ENCODE peak calls at places on chromosomes 13 and 19, in eight cellular contexts. N is H9; S is spleen; D is mammary epithelial cell; M is ovary; C is effector memory CD4-positive, alpha-beta T cell; U is left ventricle myocardium inferior; T is neuronal stem cell. Z is an unnamed sample.

GRCh38 chr19:36528921-36529518 is 949 bp upstream of the ZNF260 start:
- DNase-seq in N (peak; percentile 30), S (no peak), D (peak; percentile 35), M (no peak), C (no peak), U (no peak), T (no peak), Z (no peak)

GRCh38 chr13:111424134-111424533 is 103.7 kb downstream of the TEX29 start:
- DNase-seq in N (no peak), S (no peak), D (no peak), M (no peak), C (no peak), U (no peak), T (no peak), Z (no peak)

GRCh38 chr19:16435999-16436650 is 35.6 kb downstream of the EPS15L1 start:
- DNase-seq in N (no peak), S (no peak), D (no peak), M (no peak), C (no peak), U (no peak), T (no peak), Z (no peak)

GRCh38 chr13:90105276-90105675 is 1242.2 kb upstream of the MIR17HG start:
- DNase-seq in N (no peak), S (no peak), D (peak; percentile 75), M (no peak), C (no peak), U (no peak), T (no peak), Z (no peak)

GRCh38 chr19:8333771-8334457 is 9.1 kb downstream of the KANK3 start:
- DNase-seq in N (peak; percentile 66), S (peak; percentile 54), D (no peak), M (no peak), C (no peak), U (no peak), T (no peak), Z (no peak)

GRCh38 chr13:30576528-30576927 is 41.2 kb upstream of the USPL1 start:
- DNase-seq in N (no peak), S (no peak), D (peak; percentile 73), M (no peak), C (peak; percentile 49), U (no peak), T (no peak), Z (no peak)

GRCh38 chr13:35293579-35293978 is 182.9 kb downstream of the MAB21L1 start:
- DNase-seq in N (no peak), S (no peak), D (no peak), M (no peak), C (no peak), U (no peak), T (no peak), Z (no peak)

GRCh38 chr13:75946746-75947397 is 310.7 kb downstream of the LMO7 start:
- DNase-seq in N (no peak), S (no peak), D (no peak), M (no peak), C (no peak), U (no peak), T (no peak), Z (no peak)

GRCh38 chr19:28633223-28634030 is 579.5 kb downstream of the UQCRFS1 start:
- DNase-seq in N (peak; percentile 81), S (no peak), D (peak; percentile 46), M (no peak), C (no peak), U (no peak), T (peak; percentile 63), Z (no peak)

GRCh38 chr13:30874111-30874510 is 32.0 kb upstream of the MEDAG start:
- DNase-seq in N (no peak), S (no peak), D (no peak), M (no peak), C (no peak), U (no peak), T (no peak), Z (no peak)

GRCh38 chr19:7219056-7219455 is 75.2 kb downstream of the INSR start:
- DNase-seq in N (no peak), S (no peak), D (no peak), M (no peak), C (no peak), U (no peak), T (no peak), Z (no peak)

GRCh38 chr19:6354098-6354674 is 7.1 kb upstream of the CLPP start:
- DNase-seq in N (no peak), S (no peak), D (no peak), M (no peak), C (no peak), U (no peak), T (no peak), Z (no peak)

GRCh38 chr13:48979892-48980291 is 4.2 kb downstream of the FNDC3A start:
- DNase-seq in N (no peak), S (no peak), D (no peak), M (no peak), C (no peak), U (no peak), T (no peak), Z (no peak)

GRCh38 chr13:55577082-55577846 is 1563.5 kb upstream of the PRR20A start:
- DNase-seq in N (peak; percentile 57), S (no peak), D (no peak), M (no peak), C (no peak), U (no peak), T (no peak), Z (no peak)

GRCh38 chr13:20161275-20161950 is 561 bp upstream of the GJA3 start:
- DNase-seq in N (no peak), S (peak; percentile 88), D (peak; percentile 16), M (no peak), C (peak; percentile 22), U (no peak), T (no peak), Z (no peak)

GRCh38 chr19:48370955-48371354 is 6.8 kb downstream of the SYNGR4 start:
- DNase-seq in N (no peak), S (no peak), D (no peak), M (no peak), C (no peak), U (no peak), T (no peak), Z (no peak)

DNA sequence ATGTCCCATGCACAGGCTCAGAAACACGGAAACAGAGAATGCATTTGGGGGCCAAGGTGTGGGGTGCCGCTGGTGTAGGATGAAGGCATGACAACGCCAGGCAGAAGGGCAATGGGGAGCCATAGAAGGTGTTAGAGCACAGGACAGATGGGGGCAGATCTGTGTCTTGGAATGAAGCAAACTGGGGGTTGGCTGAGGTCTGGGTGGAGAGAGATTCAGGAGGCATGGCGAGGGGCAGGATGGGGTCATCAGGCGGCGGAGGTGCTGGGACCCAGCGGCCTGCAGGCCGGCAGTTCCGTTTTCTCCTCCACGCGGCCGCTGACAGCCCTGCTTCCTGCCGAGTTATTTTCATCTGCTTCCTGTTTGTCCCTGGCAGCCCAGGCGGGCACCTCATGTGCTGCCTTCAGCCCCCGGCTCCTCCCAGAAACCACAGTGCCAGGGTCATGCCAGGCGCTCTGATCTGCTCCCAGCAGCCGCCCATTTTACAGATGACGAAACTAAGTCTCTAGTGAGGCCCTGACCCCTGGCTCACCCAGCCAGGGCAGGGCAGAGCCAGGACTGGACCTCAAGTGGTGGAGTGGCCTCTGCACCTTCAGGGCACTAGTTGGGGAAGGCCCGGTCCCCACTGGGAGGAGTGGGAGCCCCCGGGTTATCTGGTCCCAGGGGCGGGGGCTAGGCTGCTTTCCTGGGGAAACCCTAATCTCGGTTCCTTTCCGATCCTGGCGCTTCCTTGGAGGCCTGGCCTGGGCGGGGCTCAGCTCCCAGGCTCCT is 2.2 kb downstream of the ARHGAP45 start:
- DNase-seq in N (no peak), S (peak; percentile 97), D (no peak), M (no peak), C (peak; percentile 73), U (peak; percentile 71), T (no peak), Z (peak; percentile 92)
- H3K4me1 ChIP-seq in N (peaks cover 5% of the 10 kb centered on the region), S (peaks cover 98% of the 10 kb centered on the region), D (peaks cover 36% of the 10 kb centered on the region), M (no peaks in the 10 kb centered on the region), C (peaks cover 84% of the 10 kb centered on the region), U (peaks cover 58% of the 10 kb centered on the region), T (peaks cover 8% of the 10 kb centered on the region), Z (peaks cover 60% of the 10 kb centered on the region)

DNA sequence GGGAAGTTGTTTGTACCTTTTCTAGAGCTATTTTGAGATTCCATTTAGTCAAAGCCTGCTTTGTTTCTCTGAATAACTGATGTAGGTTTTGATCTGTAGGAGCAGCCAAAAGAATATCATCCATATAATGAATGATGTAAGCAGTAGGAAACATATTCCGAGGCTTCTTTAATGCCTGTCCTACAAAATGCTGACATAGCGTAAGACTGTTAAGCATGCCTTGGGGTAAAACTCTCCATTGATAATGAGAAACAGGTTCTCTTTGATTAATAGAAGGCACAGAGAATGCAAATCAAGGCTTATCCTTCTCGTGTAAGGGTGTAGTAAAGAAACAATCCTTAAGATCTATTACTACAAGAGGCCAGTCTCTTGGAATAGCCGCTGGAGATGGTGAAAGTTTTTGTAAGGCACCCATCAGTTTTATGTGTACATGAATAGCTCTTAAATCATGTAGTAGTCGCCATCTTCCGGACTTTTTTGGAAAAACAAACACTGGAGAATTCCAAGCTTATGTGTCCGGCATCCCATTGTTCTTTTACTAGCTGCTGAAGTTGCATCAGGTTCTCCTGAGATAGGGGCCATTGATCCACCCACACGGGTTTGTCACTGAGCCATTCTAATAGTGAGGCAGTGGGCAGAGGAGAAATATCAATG is 13.5 kb downstream of the FPR3 start:
- DNase-seq in N (no peak), S (no peak), D (peak; percentile 68), M (no peak), C (no peak), U (no peak), T (no peak), Z (no peak)
- H3K27ac ChIP-seq in N (no peak overlapping the region), S (no peak overlapping the region), D (no peak overlapping the region), M (no peak overlapping the region), C (no peak overlapping the region), U (no peak overlapping the region), T (no peak overlapping the region), Z (no peak overlapping the region)

GRCh38 chr13:98480915-98481510 is 95.9 kb downstream of the STK24 start:
- DNase-seq in N (no peak), S (no peak), D (no peak), M (no peak), C (no peak), U (peak; percentile 60), T (no peak), Z (no peak)
- H3K4me1 ChIP-seq in N (peaks cover 14% of the 10 kb centered on the region), S (peaks cover 100% of the 10 kb centered on the region), D (peaks cover 60% of the 10 kb centered on the region), M (peaks cover 33% of the 10 kb centered on the region), C (peaks cover 74% of the 10 kb centered on the region), U (peaks cover 98% of the 10 kb centered on the region), T (peaks cover 42% of the 10 kb centered on the region), Z (peaks cover 64% of the 10 kb centered on the region)

DNA sequence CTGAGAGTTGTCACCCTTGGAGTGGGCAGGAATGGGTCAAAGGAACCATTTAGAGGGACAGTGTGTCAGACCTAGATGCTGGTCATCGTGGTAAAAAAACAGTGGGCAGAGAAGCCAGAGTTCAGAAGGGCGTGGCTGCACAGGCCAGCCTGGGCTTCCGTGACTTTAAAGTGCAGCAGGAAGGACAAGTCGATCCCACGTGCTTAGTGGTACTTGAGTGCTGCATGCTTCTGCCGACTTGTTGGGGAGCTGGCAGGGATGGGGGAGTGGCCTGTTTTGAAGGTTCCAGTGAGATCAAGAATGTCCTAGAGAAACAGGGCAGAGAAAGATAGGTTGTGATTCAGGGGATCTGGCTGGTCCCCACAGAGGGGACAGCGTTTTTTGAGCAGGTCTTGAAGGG is 17.0 kb downstream of the LYL1 start:
- DNase-seq in N (no peak), S (no peak), D (no peak), M (no peak), C (no peak), U (no peak), T (no peak), Z (peak; percentile 78)
- H3K27ac ChIP-seq in N (no peak overlapping the region), S (no peak overlapping the region), D (no peak overlapping the region), M (no peak overlapping the region), C (no peak overlapping the region), U (peak overlapping the region; percentile 63), T (no peak overlapping the region), Z (peak overlapping the region; percentile 30)

Z was measured in upper lobe of right lung.